ENCODE peak calls at places on chromosomes 13 and 19, in ten cellular contexts. One of them, this sample, is unnamed.

GRCh38 chr13:85657942-85658341 is 141.3 kb downstream of the SLITRK6 start:
- DNase-seq in nucleus accumbens: no peak
- DNase-seq in lower lobe of right lung: no peak
- DNase-seq in uterus: no peak
- DNase-seq in iris pigment epithelial cell: no peak
- DNase-seq in NCI-H446: no peak
- DNase-seq in GM12891: no peak
- DNase-seq in activated naive CD4-positive, alpha-beta T cell treated with anti-CD3 and anti-CD28 coated beads for 36 hours: no peak
- DNase-seq in mesothelial cell of epicardium: no peak
- DNase-seq in RPMI8226: no peak
- DNase-seq in this sample: no peak

GRCh38 chr19:2207991-2208860 is 27.9 kb downstream of the PLEKHJ1 start:
- DNase-seq in nucleus accumbens: no peak
- DNase-seq in lower lobe of right lung: no peak
- DNase-seq in uterus: no peak
- DNase-seq in iris pigment epithelial cell: peak
- DNase-seq in NCI-H446: no peak
- DNase-seq in GM12891: peak
- DNase-seq in activated naive CD4-positive, alpha-beta T cell treated with anti-CD3 and anti-CD28 coated beads for 36 hours: peak
- DNase-seq in mesothelial cell of epicardium: no peak
- DNase-seq in RPMI8226: no peak
- DNase-seq in this sample: peak

GRCh38 chr19:39138221-39139211 is 12.9 kb downstream of the PAK4 start:
- DNase-seq in nucleus accumbens: no peak
- DNase-seq in lower lobe of right lung: no peak
- DNase-seq in uterus: no peak
- DNase-seq in iris pigment epithelial cell: no peak
- DNase-seq in NCI-H446: peak
- DNase-seq in GM12891: no peak
- DNase-seq in activated naive CD4-positive, alpha-beta T cell treated with anti-CD3 and anti-CD28 coated beads for 36 hours: no peak
- DNase-seq in mesothelial cell of epicardium: no peak
- DNase-seq in RPMI8226: no peak
- DNase-seq in this sample: no peak

GRCh38 chr13:48492123-48493075 is 40.5 kb downstream of the RCBTB2 start:
- DNase-seq in nucleus accumbens: no peak
- DNase-seq in lower lobe of right lung: peak
- DNase-seq in uterus: peak
- DNase-seq in iris pigment epithelial cell: no peak
- DNase-seq in NCI-H446: peak
- DNase-seq in GM12891: no peak
- DNase-seq in activated naive CD4-positive, alpha-beta T cell treated with anti-CD3 and anti-CD28 coated beads for 36 hours: peak
- DNase-seq in mesothelial cell of epicardium: no peak
- DNase-seq in RPMI8226: peak
- DNase-seq in this sample: peak

GRCh38 chr19:15841875-15842569 is 26.6 kb upstream of the OR10H1 start:
- DNase-seq in nucleus accumbens: no peak
- DNase-seq in lower lobe of right lung: no peak
- DNase-seq in uterus: no peak
- DNase-seq in iris pigment epithelial cell: no peak
- DNase-seq in NCI-H446: no peak
- DNase-seq in GM12891: no peak
- DNase-seq in activated naive CD4-positive, alpha-beta T cell treated with anti-CD3 and anti-CD28 coated beads for 36 hours: peak
- DNase-seq in mesothelial cell of epicardium: no peak
- DNase-seq in RPMI8226: no peak
- DNase-seq in this sample: peak

GRCh38 chr13:99471231-99472202 is 29.8 kb upstream of the TM9SF2 start:
- DNase-seq in nucleus accumbens: no peak
- DNase-seq in lower lobe of right lung: no peak
- DNase-seq in uterus: no peak
- DNase-seq in iris pigment epithelial cell: peak
- DNase-seq in NCI-H446: no peak
- DNase-seq in GM12891: no peak
- DNase-seq in activated naive CD4-positive, alpha-beta T cell treated with anti-CD3 and anti-CD28 coated beads for 36 hours: no peak
- DNase-seq in mesothelial cell of epicardium: no peak
- DNase-seq in RPMI8226: no peak
- DNase-seq in this sample: no peak

GRCh38 chr19:31338069-31338767 is 11.0 kb downstream of the TSHZ3 start:
- DNase-seq in nucleus accumbens: no peak
- DNase-seq in lower lobe of right lung: no peak
- DNase-seq in uterus: peak
- DNase-seq in iris pigment epithelial cell: peak
- DNase-seq in NCI-H446: no peak
- DNase-seq in GM12891: no peak
- DNase-seq in activated naive CD4-positive, alpha-beta T cell treated with anti-CD3 and anti-CD28 coated beads for 36 hours: peak
- DNase-seq in mesothelial cell of epicardium: peak
- DNase-seq in RPMI8226: peak
- DNase-seq in this sample: peak

GRCh38 chr13:83085186-83085900 is 796.9 kb downstream of the SLITRK1 start:
- DNase-seq in nucleus accumbens: no peak
- DNase-seq in lower lobe of right lung: no peak
- DNase-seq in uterus: no peak
- DNase-seq in iris pigment epithelial cell: peak
- DNase-seq in NCI-H446: no peak
- DNase-seq in GM12891: no peak
- DNase-seq in activated naive CD4-positive, alpha-beta T cell treated with anti-CD3 and anti-CD28 coated beads for 36 hours: no peak
- DNase-seq in mesothelial cell of epicardium: no peak
- DNase-seq in RPMI8226: no peak
- DNase-seq in this sample: no peak

GRCh38 chr13:89053418-89053817 is 1382.2 kb downstream of the SLITRK5 start:
- DNase-seq in nucleus accumbens: no peak
- DNase-seq in lower lobe of right lung: no peak
- DNase-seq in uterus: no peak
- DNase-seq in iris pigment epithelial cell: no peak
- DNase-seq in NCI-H446: no peak
- DNase-seq in GM12891: no peak
- DNase-seq in activated naive CD4-positive, alpha-beta T cell treated with anti-CD3 and anti-CD28 coated beads for 36 hours: no peak
- DNase-seq in mesothelial cell of epicardium: no peak
- DNase-seq in RPMI8226: no peak
- DNase-seq in this sample: no peak

GRCh38 chr19:1449467-1450442 is at the start of gene APC2:
- DNase-seq in nucleus accumbens: peak
- DNase-seq in lower lobe of right lung: no peak
- DNase-seq in uterus: no peak
- DNase-seq in iris pigment epithelial cell: peak
- DNase-seq in NCI-H446: peak
- DNase-seq in GM12891: no peak
- DNase-seq in activated naive CD4-positive, alpha-beta T cell treated with anti-CD3 and anti-CD28 coated beads for 36 hours: no peak
- DNase-seq in mesothelial cell of epicardium: no peak
- DNase-seq in RPMI8226: no peak
- DNase-seq in this sample: peak

GRCh38 chr19:46984077-46985010 is 35.3 kb upstream of the NPAS1 start:
- DNase-seq in nucleus accumbens: no peak
- DNase-seq in lower lobe of right lung: no peak
- DNase-seq in uterus: peak
- DNase-seq in iris pigment epithelial cell: peak
- DNase-seq in NCI-H446: no peak
- DNase-seq in GM12891: no peak
- DNase-seq in activated naive CD4-positive, alpha-beta T cell treated with anti-CD3 and anti-CD28 coated beads for 36 hours: no peak
- DNase-seq in mesothelial cell of epicardium: no peak
- DNase-seq in RPMI8226: no peak
- DNase-seq in this sample: no peak

GRCh38 chr19:41784337-41785239 is 11.8 kb upstream of the CEACAM3 start:
- DNase-seq in nucleus accumbens: no peak
- DNase-seq in lower lobe of right lung: no peak
- DNase-seq in uterus: no peak
- DNase-seq in iris pigment epithelial cell: no peak
- DNase-seq in NCI-H446: no peak
- DNase-seq in GM12891: no peak
- DNase-seq in activated naive CD4-positive, alpha-beta T cell treated with anti-CD3 and anti-CD28 coated beads for 36 hours: no peak
- DNase-seq in mesothelial cell of epicardium: no peak
- DNase-seq in RPMI8226: no peak
- DNase-seq in this sample: no peak

GRCh38 chr13:99063952-99064351 is 86.1 kb upstream of the DOCK9 start:
- DNase-seq in nucleus accumbens: no peak
- DNase-seq in lower lobe of right lung: no peak
- DNase-seq in uterus: no peak
- DNase-seq in iris pigment epithelial cell: peak
- DNase-seq in NCI-H446: no peak
- DNase-seq in GM12891: no peak
- DNase-seq in activated naive CD4-positive, alpha-beta T cell treated with anti-CD3 and anti-CD28 coated beads for 36 hours: no peak
- DNase-seq in mesothelial cell of epicardium: no peak
- DNase-seq in RPMI8226: no peak
- DNase-seq in this sample: no peak

GRCh38 chr13:32956595-32956933 is 59.7 kb upstream of the KL start:
- DNase-seq in nucleus accumbens: no peak
- DNase-seq in lower lobe of right lung: no peak
- DNase-seq in uterus: no peak
- DNase-seq in iris pigment epithelial cell: no peak
- DNase-seq in NCI-H446: peak
- DNase-seq in GM12891: no peak
- DNase-seq in activated naive CD4-positive, alpha-beta T cell treated with anti-CD3 and anti-CD28 coated beads for 36 hours: no peak
- DNase-seq in mesothelial cell of epicardium: no peak
- DNase-seq in RPMI8226: no peak
- DNase-seq in this sample: no peak

GRCh38 chr13:108283110-108283509 is 13.6 kb downstream of the TNFSF13B start:
- DNase-seq in nucleus accumbens: no peak
- DNase-seq in lower lobe of right lung: no peak
- DNase-seq in uterus: no peak
- DNase-seq in iris pigment epithelial cell: peak
- DNase-seq in NCI-H446: no peak
- DNase-seq in GM12891: no peak
- DNase-seq in activated naive CD4-positive, alpha-beta T cell treated with anti-CD3 and anti-CD28 coated beads for 36 hours: no peak
- DNase-seq in mesothelial cell of epicardium: no peak
- DNase-seq in RPMI8226: no peak
- DNase-seq in this sample: no peak